ENCODE peak calls at places on chromosome 10, in six cellular contexts. Y is IMR-90, N is DMS 273 treated with DMSO at 0.1 percent for 48 hours, S is T-helper 9 cell, B is NCI-H1694 treated with DMSO at 0.1 percent for 48 hours, F is GM12891. P is an unnamed sample.

GRCh38 chr10:93437000-93437945 is 44.9 kb downstream of the MYOF start:
- DNase-seq in F (no peak), N (peak), B (no peak), Y (peak), S (no peak), P (no peak)

GRCh38 chr10:42952931-42953683 is 123.8 kb upstream of the RET start:
- DNase-seq in Y (no peak), B (no peak), N (no peak), S (no peak), F (no peak), P (no peak)

GRCh38 chr10:944034-944831 is 12.7 kb upstream of the LARP4B start:
- DNase-seq in S (no peak), F (no peak), N (no peak), B (no peak), Y (peak), P (no peak)

GRCh38 chr10:51386248-51386885 is 312.1 kb downstream of the PRKG1 start:
- DNase-seq in F (no peak), B (no peak), N (no peak), S (no peak), Y (peak), P (no peak)

GRCh38 chr10:17586741-17587720 is 30.1 kb downstream of the HACD1 start:
- DNase-seq in B (no peak), S (no peak), F (no peak), N (no peak), Y (peak), P (no peak)

GRCh38 chr10:43689955-43690771 is 41.5 kb upstream of the ZNF32 start:
- DNase-seq in S (peak), F (peak), Y (peak), B (peak), N (peak), P (peak)

GRCh38 chr10:9833871-9834454 is 1183.7 kb upstream of the CELF2 start:
- DNase-seq in Y (no peak), B (no peak), N (no peak), S (no peak), F (no peak), P (no peak)

GRCh38 chr10:74760042-74760979 is 66.1 kb upstream of the KAT6B start:
- DNase-seq in F (no peak), Y (no peak), B (no peak), S (no peak), N (no peak), P (no peak)

GRCh38 chr10:62426086-62426485 is 51.9 kb downstream of the ZNF365 start:
- DNase-seq in Y (peak), B (no peak), N (no peak), S (no peak), F (no peak), P (no peak)

GRCh38 chr10:78194050-78194449 is 160.4 kb downstream of the RPS24 start:
- DNase-seq in Y (no peak), B (no peak), S (no peak), N (no peak), F (no peak), P (no peak)

GRCh38 chr10:62380002-62380401 is 5.8 kb downstream of the ZNF365 start:
- DNase-seq in Y (peak), S (no peak), F (no peak), N (no peak), B (no peak), P (no peak)

GRCh38 chr10:119940487-119940886 is 48.0 kb downstream of the SEC23IP start:
- DNase-seq in N (no peak), B (no peak), Y (peak), F (no peak), S (no peak), P (no peak)

GRCh38 chr10:66538352-66538751 is 387.5 kb upstream of the LRRTM3 start:
- DNase-seq in S (no peak), Y (no peak), B (no peak), F (no peak), N (no peak), P (no peak)

GRCh38 chr10:127979017-127979416 is 72.1 kb downstream of the PTPRE start:
- DNase-seq in F (no peak), B (no peak), S (no peak), N (no peak), Y (no peak), P (no peak)

GRCh38 chr10:34337917-34338316 is 477.2 kb downstream of the PARD3 start:
- DNase-seq in S (no peak), F (no peak), N (no peak), Y (no peak), B (no peak), P (no peak)

GRCh38 chr10:10515479-10516204 is 502.0 kb upstream of the CELF2 start:
- DNase-seq in Y (no peak), N (no peak), S (no peak), F (no peak), B (no peak), P (no peak)

GRCh38 chr10:63707254-63707910 is 186.2 kb downstream of the REEP3 start:
- DNase-seq in N (no peak), S (no peak), F (peak), Y (peak), B (no peak), P (no peak)

GRCh38 chr10:43197834-43198681 is 59.8 kb downstream of the CSGALNACT2 start:
- DNase-seq in S (no peak), F (peak), B (no peak), Y (no peak), N (no peak), P (no peak)

GRCh38 chr10:132851451-132851850 is 65.5 kb upstream of the NKX6-2 start:
- DNase-seq in S (no peak), F (no peak), N (no peak), B (no peak), Y (no peak), P (no peak)

GRCh38 chr10:79379512-79380124 is 32.3 kb downstream of the PPIF start:
- DNase-seq in N (no peak), S (no peak), F (no peak), Y (no peak), B (no peak), P (peak)

P was measured in progenitor cell of endocrine pancreas.